ENCODE peak calls at places on chromosome 3, in six cellular contexts. Q is AG09309, X is MCF 10A, U is retina, J is NCI-H1105, F is activated B cell treated with CpG ODN at 0.5 μM for 24 hours. S is an unnamed sample.
A peak's percentile ranks its signal among the peaks of the same experiment; 100 is the strongest.

GRCh38 chr3:51777985-51778384 is 1.1 kb downstream of the IQCF6 start:
- DNase-seq in Q (no peak), X (peak; percentile 19), U (no peak), J (peak; percentile 2), F (no peak), S (no peak)

GRCh38 chr3:52521881-52522650 is 11.6 kb downstream of the NT5DC2 start:
- DNase-seq in U (no peak), J (no peak), Q (no peak), X (no peak), F (no peak), S (no peak)

GRCh38 chr3:98966862-98967554 is 65.5 kb upstream of the DCBLD2 start:
- DNase-seq in X (no peak), J (no peak), U (no peak), F (no peak), Q (no peak), S (no peak)

GRCh38 chr3:183349421-183350157 is 78.8 kb downstream of the MCF2L2 start:
- DNase-seq in F (no peak), J (no peak), U (no peak), X (no peak), Q (no peak), S (no peak)

GRCh38 chr3:55576621-55577020 is 89.5 kb upstream of the WNT5A start:
- DNase-seq in Q (no peak), X (no peak), F (no peak), J (no peak), U (no peak), S (no peak)

GRCh38 chr3:177733233-177733632 is 536.0 kb upstream of the TBL1XR1 start:
- DNase-seq in X (no peak), U (no peak), Q (no peak), F (no peak), J (no peak), S (no peak)

GRCh38 chr3:112350181-112350825 is 17.3 kb downstream of the CD200 start:
- DNase-seq in U (no peak), F (no peak), X (no peak), J (no peak), Q (no peak), S (no peak)

GRCh38 chr3:42502429-42503250 is at the start of gene VIPR1:
- DNase-seq in X (peak; percentile 78), F (peak; percentile 91), Q (no peak), J (peak; percentile 83), U (no peak), S (peak; percentile 99)

GRCh38 chr3:104846270-104846669 is 520.4 kb upstream of the ALCAM start:
- DNase-seq in F (no peak), X (no peak), U (no peak), J (no peak), Q (no peak), S (no peak)

GRCh38 chr3:187967982-187968381 is 186.0 kb upstream of the LPP start:
- DNase-seq in F (no peak), X (peak; percentile 28), Q (no peak), U (no peak), J (no peak), S (no peak)

GRCh38 chr3:125039041-125039896 is 16.5 kb downstream of the HEG1 start:
- DNase-seq in U (peak; percentile 58), F (no peak), Q (no peak), X (no peak), J (no peak), S (peak; percentile 43)

GRCh38 chr3:47666118-47666517 is 87.5 kb upstream of the CSPG5 start:
- DNase-seq in U (no peak), Q (no peak), J (no peak), X (no peak), F (no peak), S (no peak)

GRCh38 chr3:69869643-69870042 is 129.9 kb upstream of the SAMMSON start:
- DNase-seq in J (no peak), U (no peak), F (no peak), Q (no peak), X (peak; percentile 67), S (no peak)

GRCh38 chr3:127483005-127483641 is 107.4 kb downstream of the TPRA1 start:
- DNase-seq in F (no peak), X (no peak), J (no peak), U (no peak), Q (no peak), S (no peak)

GRCh38 chr3:138351151-138351550 is 2.8 kb downstream of the MRAS start:
- DNase-seq in X (no peak), Q (no peak), J (no peak), F (no peak), U (no peak), S (no peak)

GRCh38 chr3:104819333-104819732 is 547.4 kb upstream of the ALCAM start:
- DNase-seq in J (no peak), Q (no peak), X (no peak), F (no peak), U (no peak), S (no peak)

GRCh38 chr3:170421147-170421641 is 2.5 kb downstream of the CLDN11 start:
- DNase-seq in J (no peak), Q (no peak), U (peak; percentile 40), X (no peak), F (no peak), S (no peak)

GRCh38 chr3:28243424-28244106 is 2.1 kb downstream of the CMC1 start:
- DNase-seq in X (no peak), U (no peak), J (no peak), F (no peak), Q (no peak), S (no peak)

GRCh38 chr3:50124363-50125226 is 30.5 kb upstream of the SEMA3F start:
- DNase-seq in F (no peak), U (peak; percentile 60), X (peak; percentile 23), Q (no peak), J (no peak), S (peak; percentile 62)

GRCh38 chr3:25594007-25594502 is 70.7 kb downstream of the TOP2B start:
- DNase-seq in U (peak; percentile 73), F (no peak), J (no peak), X (peak; percentile 64), Q (peak; percentile 81), S (peak; percentile 31)

GRCh38 chr3:127440384-127440783 is 150.1 kb downstream of the TPRA1 start:
- DNase-seq in Q (no peak), F (no peak), X (no peak), J (no peak), U (no peak), S (no peak)

GRCh38 chr3:152446495-152446894 is 177.8 kb downstream of the MBNL1 start:
- DNase-seq in X (no peak), U (no peak), Q (no peak), F (no peak), J (no peak), S (no peak)

GRCh38 chr3:192830279-192831110 is 87.2 kb downstream of the MB21D2 start:
- DNase-seq in Q (no peak), U (no peak), F (no peak), X (no peak), J (no peak), S (no peak)

GRCh38 chr3:173371848-173372487 is 25.6 kb upstream of the NLGN1 start:
- DNase-seq in Q (no peak), X (peak; percentile 58), F (no peak), U (peak; percentile 24), J (no peak), S (peak; percentile 59)

GRCh38 chr3:23497156-23497555 is 294.0 kb downstream of the UBE2E2 start:
- DNase-seq in J (no peak), X (no peak), U (no peak), F (no peak), Q (no peak), S (no peak)

GRCh38 chr3:17629400-17629799 is 113.0 kb downstream of the TBC1D5 start:
- DNase-seq in Q (no peak), X (no peak), J (no peak), F (no peak), U (no peak), S (no peak)

GRCh38 chr3:123618768-123619484 is 34.1 kb upstream of the HACD2 start:
- DNase-seq in F (no peak), U (no peak), Q (no peak), X (peak; percentile 88), J (peak; percentile 80), S (no peak)

GRCh38 chr3:186487037-186487436 is 57.1 kb downstream of the CRYGS start:
- DNase-seq in U (no peak), Q (no peak), X (no peak), F (no peak), J (no peak), S (no peak)

GRCh38 chr3:171733561-171733960 is 76.7 kb downstream of the PLD1 start:
- DNase-seq in J (no peak), F (no peak), U (no peak), X (no peak), Q (no peak), S (no peak)

GRCh38 chr3:129226374-129226773 is 23.0 kb upstream of the COPG1 start:
- DNase-seq in U (no peak), F (no peak), J (no peak), Q (peak; percentile 72), X (peak; percentile 96), S (peak; percentile 35)

GRCh38 chr3:4416961-4417360 is 50.1 kb downstream of the SUMF1 start:
- DNase-seq in U (no peak), F (no peak), Q (peak; percentile 73), X (peak; percentile 100), J (no peak), S (no peak)

GRCh38 chr3:123336441-123336851 is 112.4 kb downstream of the ADCY5 start:
- DNase-seq in Q (no peak), X (no peak), F (no peak), U (no peak), J (no peak), S (no peak)

GRCh38 chr3:38578551-38578950 is 70.9 kb downstream of the SCN5A start:
- DNase-seq in J (no peak), X (no peak), F (no peak), U (no peak), Q (no peak), S (no peak)

GRCh38 chr3:125032100-125032643 is 23.6 kb downstream of the HEG1 start:
- DNase-seq in J (no peak), U (no peak), F (no peak), X (no peak), Q (no peak), S (no peak)

GRCh38 chr3:197496746-197497125 is 59.0 kb downstream of the BDH1 start:
- DNase-seq in X (no peak), J (no peak), U (no peak), Q (no peak), F (no peak), S (no peak)

GRCh38 chr3:14274999-14275961 is 96.7 kb downstream of the LSM3 start:
- DNase-seq in F (no peak), X (peak; percentile 43), U (no peak), Q (no peak), J (no peak), S (peak; percentile 58)

S was measured in iPS-NIHi11.